ENCODE peak calls at places on chromosomes 11 and 22, in six cellular contexts. J is activated naive CD8-positive, alpha-beta T cell treated with anti-CD3 and anti-CD28 coated beads, Interleukin-2, amount 50 U/mL, for 24 hours; D is mesendoderm; P is activated CD4-positive, alpha-beta T cell treated with anti-CD3 and anti-CD28 coated beads, Interleukin-2, amount 50 U/mL, for 24 hours; I is NCI-H1694 treated with DMSO at 0.1 percent for 48 hours; M is astrocyte of the spinal cord. W is an unnamed sample.

GRCh38 chr11:16989554-16989953 is 24.7 kb downstream of the PLEKHA7 start:
- DNase-seq in I (no peak), M (no peak), D (no peak), J (no peak), P (no peak), W (no peak)

GRCh38 chr22:50153756-50154140 is 16.8 kb upstream of the PANX2 start:
- DNase-seq in J (no peak), I (no peak), M (no peak), P (no peak), D (no peak), W (no peak)

GRCh38 chr11:1878134-1879031 is 13.3 kb downstream of the PRR33 start:
- DNase-seq in I (no peak), P (no peak), M (no peak), D (no peak), J (peak; percentile 2), W (no peak)

GRCh38 chr11:75022759-75023396 is 34.1 kb downstream of the NEU3 start:
- DNase-seq in P (peak; percentile 64), J (peak; percentile 77), M (peak; percentile 84), D (peak; percentile 88), I (peak; percentile 47), W (peak; percentile 58)

GRCh38 chr11:92224394-92225205 is at the start of gene FAT3:
- DNase-seq in J (no peak), I (peak; percentile 9), M (peak; percentile 67), D (peak; percentile 94), P (no peak), W (no peak)

GRCh38 chr11:118913411-118914125 is 12.2 kb downstream of the BCL9L start:
- DNase-seq in J (peak; percentile 62), M (no peak), D (no peak), I (no peak), P (no peak), W (no peak)

GRCh38 chr22:28594784-28595324 is 84.8 kb downstream of the TTC28 start:
- DNase-seq in I (peak; percentile 84), P (no peak), M (peak; percentile 76), D (peak; percentile 66), J (no peak), W (no peak)

GRCh38 chr22:35524966-35525686 is 15.5 kb upstream of the RASD2 start:
- DNase-seq in M (no peak), D (no peak), P (no peak), J (no peak), I (peak; percentile 93), W (no peak)

GRCh38 chr11:8731647-8732188 is 49.1 kb downstream of the RPL27A start:
- DNase-seq in J (no peak), P (no peak), M (no peak), D (no peak), I (no peak), W (no peak)

GRCh38 chr11:64610596-64610995 is 19.6 kb downstream of the SLC22A12 start:
- DNase-seq in I (no peak), P (no peak), J (no peak), D (no peak), M (no peak), W (no peak)